ENCODE peak calls at places on chromosomes 5 and 9, in eight cellular contexts. One of them, this sample, is unnamed.
A peak's percentile ranks its signal among the peaks of the same experiment; 100 is the strongest.

GRCh38 chr5:135810188-135810943 is 24.1 kb upstream of the SLC25A48 start:
- DNase-seq in spleen: no peak
- DNase-seq in DMS 273 treated with DMSO at 0.1 percent for 48 hours: no peak
- DNase-seq in GM06990: no peak
- DNase-seq in fibroblast of mammary gland: no peak
- DNase-seq in G401: no peak
- DNase-seq in neural progenitor cell: no peak
- DNase-seq in nephron progenitor cell: no peak
- DNase-seq in this sample: no peak

GRCh38 chr5:149799119-149799623 is 69.1 kb downstream of the PPARGC1B start:
- DNase-seq in spleen: no peak
- DNase-seq in DMS 273 treated with DMSO at 0.1 percent for 48 hours: no peak
- DNase-seq in GM06990: no peak
- DNase-seq in fibroblast of mammary gland: peak; percentile 96
- DNase-seq in G401: peak; percentile 88
- DNase-seq in neural progenitor cell: no peak
- DNase-seq in nephron progenitor cell: no peak
- DNase-seq in this sample: no peak

GRCh38 chr5:77426670-77427069 is 65.4 kb downstream of the WDR41 start:
- DNase-seq in spleen: no peak
- DNase-seq in DMS 273 treated with DMSO at 0.1 percent for 48 hours: no peak
- DNase-seq in GM06990: no peak
- DNase-seq in fibroblast of mammary gland: peak; percentile 88
- DNase-seq in G401: no peak
- DNase-seq in neural progenitor cell: no peak
- DNase-seq in nephron progenitor cell: no peak
- DNase-seq in this sample: no peak

GRCh38 chr9:36328798-36329411 is 70.7 kb upstream of the GNE start:
- DNase-seq in spleen: no peak
- DNase-seq in DMS 273 treated with DMSO at 0.1 percent for 48 hours: peak; percentile 64
- DNase-seq in GM06990: peak; percentile 24
- DNase-seq in fibroblast of mammary gland: peak; percentile 82
- DNase-seq in G401: peak; percentile 72
- DNase-seq in neural progenitor cell: peak; percentile 68
- DNase-seq in nephron progenitor cell: peak; percentile 53
- DNase-seq in this sample: peak; percentile 70

GRCh38 chr9:83239787-83240186 is 176.8 kb upstream of the RASEF start:
- DNase-seq in spleen: no peak
- DNase-seq in DMS 273 treated with DMSO at 0.1 percent for 48 hours: no peak
- DNase-seq in GM06990: no peak
- DNase-seq in fibroblast of mammary gland: peak; percentile 58
- DNase-seq in G401: no peak
- DNase-seq in neural progenitor cell: no peak
- DNase-seq in nephron progenitor cell: no peak
- DNase-seq in this sample: no peak

GRCh38 chr5:61933787-61934626 is 372.0 kb upstream of the KIF2A start:
- DNase-seq in spleen: no peak
- DNase-seq in DMS 273 treated with DMSO at 0.1 percent for 48 hours: peak; percentile 35
- DNase-seq in GM06990: peak; percentile 9
- DNase-seq in fibroblast of mammary gland: peak; percentile 37
- DNase-seq in G401: peak; percentile 89
- DNase-seq in neural progenitor cell: peak; percentile 77
- DNase-seq in nephron progenitor cell: peak; percentile 56
- DNase-seq in this sample: peak; percentile 41

GRCh38 chr5:72101828-72102227 is 5.4 kb upstream of the MAP1B start:
- DNase-seq in spleen: no peak
- DNase-seq in DMS 273 treated with DMSO at 0.1 percent for 48 hours: no peak
- DNase-seq in GM06990: no peak
- DNase-seq in fibroblast of mammary gland: peak; percentile 71
- DNase-seq in G401: no peak
- DNase-seq in neural progenitor cell: no peak
- DNase-seq in nephron progenitor cell: no peak
- DNase-seq in this sample: no peak

GRCh38 chr9:119304566-119304965 is 64.7 kb downstream of the BRINP1 start:
- DNase-seq in spleen: no peak
- DNase-seq in DMS 273 treated with DMSO at 0.1 percent for 48 hours: no peak
- DNase-seq in GM06990: no peak
- DNase-seq in fibroblast of mammary gland: no peak
- DNase-seq in G401: peak; percentile 41
- DNase-seq in neural progenitor cell: peak; percentile 66
- DNase-seq in nephron progenitor cell: no peak
- DNase-seq in this sample: no peak

GRCh38 chr5:7759257-7759871 is 91.6 kb downstream of the CFAP90 start:
- DNase-seq in spleen: no peak
- DNase-seq in DMS 273 treated with DMSO at 0.1 percent for 48 hours: no peak
- DNase-seq in GM06990: no peak
- DNase-seq in fibroblast of mammary gland: no peak
- DNase-seq in G401: no peak
- DNase-seq in neural progenitor cell: no peak
- DNase-seq in nephron progenitor cell: no peak
- DNase-seq in this sample: no peak

GRCh38 chr5:133322743-133323142 is 270.9 kb downstream of the HSPA4 start:
- DNase-seq in spleen: peak; percentile 45
- DNase-seq in DMS 273 treated with DMSO at 0.1 percent for 48 hours: no peak
- DNase-seq in GM06990: no peak
- DNase-seq in fibroblast of mammary gland: no peak
- DNase-seq in G401: no peak
- DNase-seq in neural progenitor cell: no peak
- DNase-seq in nephron progenitor cell: no peak
- DNase-seq in this sample: no peak

GRCh38 chr5:61051267-61051666 is 106.3 kb downstream of the NDUFAF2 start:
- DNase-seq in spleen: no peak
- DNase-seq in DMS 273 treated with DMSO at 0.1 percent for 48 hours: no peak
- DNase-seq in GM06990: no peak
- DNase-seq in fibroblast of mammary gland: peak; percentile 68
- DNase-seq in G401: no peak
- DNase-seq in neural progenitor cell: no peak
- DNase-seq in nephron progenitor cell: no peak
- DNase-seq in this sample: no peak

GRCh38 chr5:170080217-170080616 is 25.5 kb upstream of the FOXI1 start:
- DNase-seq in spleen: no peak
- DNase-seq in DMS 273 treated with DMSO at 0.1 percent for 48 hours: no peak
- DNase-seq in GM06990: no peak
- DNase-seq in fibroblast of mammary gland: no peak
- DNase-seq in G401: no peak
- DNase-seq in neural progenitor cell: no peak
- DNase-seq in nephron progenitor cell: no peak
- DNase-seq in this sample: no peak

GRCh38 chr5:111511174-111512025 is 935 bp downstream of the STARD4 start:
- DNase-seq in spleen: no peak
- DNase-seq in DMS 273 treated with DMSO at 0.1 percent for 48 hours: no peak
- DNase-seq in GM06990: no peak
- DNase-seq in fibroblast of mammary gland: peak; percentile 51
- DNase-seq in G401: peak; percentile 52
- DNase-seq in neural progenitor cell: no peak
- DNase-seq in nephron progenitor cell: no peak
- DNase-seq in this sample: no peak

GRCh38 chr9:79477955-79478751 is 93.6 kb upstream of the TLE4 start:
- DNase-seq in spleen: no peak
- DNase-seq in DMS 273 treated with DMSO at 0.1 percent for 48 hours: no peak
- DNase-seq in GM06990: peak; percentile 1
- DNase-seq in fibroblast of mammary gland: no peak
- DNase-seq in G401: peak; percentile 27
- DNase-seq in neural progenitor cell: peak; percentile 77
- DNase-seq in nephron progenitor cell: peak; percentile 23
- DNase-seq in this sample: peak; percentile 20

GRCh38 chr5:78805-79149 is 13.2 kb upstream of the PLEKHG4B start:
- DNase-seq in spleen: no peak
- DNase-seq in DMS 273 treated with DMSO at 0.1 percent for 48 hours: no peak
- DNase-seq in GM06990: no peak
- DNase-seq in fibroblast of mammary gland: no peak
- DNase-seq in G401: no peak
- DNase-seq in neural progenitor cell: no peak
- DNase-seq in nephron progenitor cell: no peak
- DNase-seq in this sample: no peak

This sample was measured in GM13977.